ENCODE peak calls at places on chromosomes 7 and 10, in nine cellular contexts. O is fibroblast of lung; I is activated CD4-positive, CD25-positive, alpha-beta regulatory T cell; Z is T-helper 1 cell; B is transverse colon; S is activated CD8-positive, alpha-beta memory T cell treated with anti-CD3 and anti-CD28 coated beads for 48 hours; K is foreskin fibroblast; Q is astrocyte of the cerebellum; Y is HFFc6. V is an unnamed sample.

GRCh38 chr7:91319326-91319725 is 55.1 kb downstream of the FZD1 start:
- DNase-seq in O (no peak), I (no peak), Z (no peak), B (no peak), S (no peak), K (no peak), Q (no peak), Y (no peak), V (no peak)

GRCh38 chr7:12757443-12757842 is 70.0 kb downstream of the ARL4A start:
- DNase-seq in O (peak), I (no peak), Z (no peak), B (no peak), S (no peak), K (peak), Q (peak), Y (peak), V (peak)

GRCh38 chr7:24854866-24855265 is 97.6 kb upstream of the GSDME start:
- DNase-seq in O (no peak), I (no peak), Z (no peak), B (no peak), S (no peak), K (peak), Q (no peak), Y (peak), V (peak)

GRCh38 chr10:10684972-10685371 is 332.7 kb upstream of the CELF2 start:
- DNase-seq in O (no peak), I (no peak), Z (no peak), B (no peak), S (no peak), K (no peak), Q (no peak), Y (no peak), V (no peak)

GRCh38 chr7:47088329-47089067 is 493.4 kb downstream of the TNS3 start:
- DNase-seq in O (peak), I (no peak), Z (no peak), B (peak), S (no peak), K (peak), Q (peak), Y (peak), V (peak)

GRCh38 chr7:84231157-84231556 is 36.6 kb upstream of the SEMA3A start:
- DNase-seq in O (peak), I (no peak), Z (no peak), B (no peak), S (no peak), K (peak), Q (no peak), Y (peak), V (no peak)

GRCh38 chr7:48424731-48425130 is 253.5 kb downstream of the ABCA13 start:
- DNase-seq in O (peak), I (no peak), Z (no peak), B (no peak), S (no peak), K (no peak), Q (no peak), Y (no peak), V (no peak)

GRCh38 chr10:72740526-72740925 is 48.6 kb downstream of the MCU start:
- DNase-seq in O (peak), I (no peak), Z (no peak), B (peak), S (no peak), K (peak), Q (peak), Y (no peak), V (peak)

GRCh38 chr10:132665946-132666732 is 119.8 kb downstream of the NKX6-2 start:
- DNase-seq in O (peak), I (no peak), Z (no peak), B (no peak), S (no peak), K (peak), Q (peak), Y (peak), V (peak)

GRCh38 chr7:99928994-99929729 is at the start of gene GJC3:
- DNase-seq in O (peak), I (no peak), Z (peak), B (peak), S (no peak), K (peak), Q (no peak), Y (peak), V (peak)

GRCh38 chr7:121279822-121280221 is 49.0 kb upstream of the WNT16 start:
- DNase-seq in O (no peak), I (no peak), Z (no peak), B (no peak), S (no peak), K (no peak), Q (no peak), Y (no peak), V (no peak)

GRCh38 chr10:74888947-74889661 is 62.7 kb downstream of the KAT6B start:
- DNase-seq in O (no peak), I (no peak), Z (no peak), B (no peak), S (no peak), K (no peak), Q (no peak), Y (peak), V (peak)

GRCh38 chr10:86706401-86706841 is 38.1 kb downstream of the LDB3 start:
- DNase-seq in O (no peak), I (no peak), Z (no peak), B (no peak), S (no peak), K (no peak), Q (no peak), Y (no peak), V (no peak)

GRCh38 chr7:140695381-140695780 is 1.1 kb upstream of the NDUFB2 start:
- DNase-seq in O (no peak), I (no peak), Z (no peak), B (no peak), S (no peak), K (no peak), Q (no peak), Y (no peak), V (no peak)

V was measured in MG63.